ENCODE peak calls at places on chromosomes 5 and 9, in four cellular contexts. One of them, this sample, is unnamed.

GRCh38 chr9:112842555-112842954 is 48.1 kb downstream of the SLC46A2 start:
- DNase-seq in hypothalamus: no peak
- DNase-seq in caudate nucleus: no peak
- DNase-seq in A549: no peak
- DNase-seq in this sample: no peak

GRCh38 chr5:141003026-141003425 is 36.8 kb downstream of the PCDHAC2 start:
- DNase-seq in caudate nucleus: no peak
- DNase-seq in hypothalamus: no peak
- DNase-seq in A549: no peak
- DNase-seq in this sample: no peak

GRCh38 chr9:137408651-137409405 is 14.1 kb downstream of the EXD3 start:
- DNase-seq in A549: no peak
- DNase-seq in hypothalamus: no peak
- DNase-seq in caudate nucleus: no peak
- DNase-seq in this sample: no peak

GRCh38 chr5:138180183-138180782 is 1.4 kb downstream of the KIF20A start:
- DNase-seq in caudate nucleus: no peak
- DNase-seq in A549: peak; percentile 81
- DNase-seq in hypothalamus: no peak
- DNase-seq in this sample: no peak

GRCh38 chr9:437066-438015 is 222.7 kb downstream of the DOCK8 start:
- DNase-seq in A549: no peak
- DNase-seq in caudate nucleus: no peak
- DNase-seq in hypothalamus: no peak
- DNase-seq in this sample: no peak

GRCh38 chr9:72586388-72587160 is 65.2 kb downstream of the TMC1 start:
- DNase-seq in A549: peak; percentile 84
- DNase-seq in caudate nucleus: no peak
- DNase-seq in hypothalamus: no peak
- DNase-seq in this sample: peak; percentile 28

GRCh38 chr5:43019615-43020293 is 20.4 kb downstream of the ANXA2R start:
- DNase-seq in A549: peak; percentile 88
- DNase-seq in caudate nucleus: no peak
- DNase-seq in hypothalamus: no peak
- DNase-seq in this sample: peak; percentile 21

GRCh38 chr5:7053528-7054209 is 340.4 kb downstream of the TENT4A start:
- DNase-seq in caudate nucleus: no peak
- DNase-seq in hypothalamus: no peak
- DNase-seq in A549: no peak
- DNase-seq in this sample: no peak

GRCh38 chr5:145704724-145705123 is 130.4 kb downstream of the PRELID2 start:
- DNase-seq in caudate nucleus: no peak
- DNase-seq in A549: no peak
- DNase-seq in hypothalamus: no peak
- DNase-seq in this sample: no peak

GRCh38 chr5:124154714-124155113 is 591.7 kb downstream of the ZNF608 start:
- DNase-seq in hypothalamus: no peak
- DNase-seq in caudate nucleus: no peak
- DNase-seq in A549: no peak
- DNase-seq in this sample: no peak